ENCODE peak calls at places on chromosome 4, in seven cellular contexts. V is tibial artery, Q is uterus, C is cardiac muscle cell, B is thoracic aorta, Z is stomach, T is pancreas. A is an unnamed sample.

GRCh38 chr4:37885496-37885895 is 5.4 kb upstream of the TBC1D1 start:
- DNase-seq in V (peak; percentile 82), Q (peak; percentile 53), C (peak; percentile 78), B (no peak), Z (no peak), T (no peak), A (no peak)

GRCh38 chr4:165458451-165458850 is 79.6 kb downstream of the CPE start:
- DNase-seq in V (no peak), Q (no peak), C (peak; percentile 51), B (no peak), Z (no peak), T (no peak), A (no peak)

GRCh38 chr4:130336585-130337217 is 1240.7 kb downstream of the C4orf33 start:
- DNase-seq in V (no peak), Q (no peak), C (peak; percentile 64), B (no peak), Z (no peak), T (no peak), A (no peak)

GRCh38 chr4:53494851-53495250 is 96.4 kb downstream of the LNX1 start:
- DNase-seq in V (no peak), Q (no peak), C (no peak), B (no peak), Z (no peak), T (no peak), A (no peak)

GRCh38 chr4:139740531-139741041 is 75.0 kb downstream of the MGST2 start:
- DNase-seq in V (peak; percentile 88), Q (peak; percentile 63), C (peak; percentile 97), B (no peak), Z (peak; percentile 56), T (peak; percentile 61), A (peak; percentile 83)

GRCh38 chr4:70473691-70474090 is 1.7 kb downstream of the MUC7 start:
- DNase-seq in V (no peak), Q (no peak), C (no peak), B (no peak), Z (no peak), T (no peak), A (no peak)

GRCh38 chr4:158810487-158811215 is 41.8 kb downstream of the FNIP2 start:
- DNase-seq in V (peak; percentile 91), Q (peak; percentile 69), C (peak; percentile 94), B (peak; percentile 75), Z (peak; percentile 58), T (peak; percentile 35), A (peak; percentile 81)

GRCh38 chr4:174005422-174005821 is 278.0 kb downstream of the FBXO8 start:
- DNase-seq in V (no peak), Q (no peak), C (no peak), B (no peak), Z (no peak), T (no peak), A (no peak)

GRCh38 chr4:1130318-1131186 is 17.2 kb upstream of the RNF212 start:
- DNase-seq in V (peak; percentile 80), Q (peak; percentile 83), C (peak; percentile 87), B (no peak), Z (peak; percentile 72), T (peak; percentile 67), A (peak; percentile 82)

GRCh38 chr4:86835677-86836076 is 13.5 kb downstream of the SLC10A6 start:
- DNase-seq in V (no peak), Q (no peak), C (no peak), B (no peak), Z (no peak), T (no peak), A (no peak)

GRCh38 chr4:26520728-26521442 is 30.6 kb upstream of the CCKAR start:
- DNase-seq in V (no peak), Q (peak; percentile 42), C (no peak), B (no peak), Z (no peak), T (no peak), A (no peak)

GRCh38 chr4:153916273-153916755 is 127.4 kb upstream of the SFRP2 start:
- DNase-seq in V (no peak), Q (no peak), C (no peak), B (no peak), Z (no peak), T (no peak), A (no peak)

GRCh38 chr4:99723555-99724450 is 66.2 kb upstream of the C4orf54 start:
- DNase-seq in V (peak; percentile 83), Q (peak; percentile 46), C (peak; percentile 74), B (peak; percentile 6), Z (peak; percentile 71), T (peak; percentile 79), A (peak; percentile 73)

GRCh38 chr4:128359422-128359821 is 71.8 kb upstream of the PGRMC2 start:
- DNase-seq in V (no peak), Q (no peak), C (no peak), B (no peak), Z (no peak), T (no peak), A (no peak)

GRCh38 chr4:137299281-137299680 is 233.0 kb downstream of the PCDH18 start:
- DNase-seq in V (no peak), Q (no peak), C (no peak), B (no peak), Z (no peak), T (no peak), A (no peak)

DNA sequence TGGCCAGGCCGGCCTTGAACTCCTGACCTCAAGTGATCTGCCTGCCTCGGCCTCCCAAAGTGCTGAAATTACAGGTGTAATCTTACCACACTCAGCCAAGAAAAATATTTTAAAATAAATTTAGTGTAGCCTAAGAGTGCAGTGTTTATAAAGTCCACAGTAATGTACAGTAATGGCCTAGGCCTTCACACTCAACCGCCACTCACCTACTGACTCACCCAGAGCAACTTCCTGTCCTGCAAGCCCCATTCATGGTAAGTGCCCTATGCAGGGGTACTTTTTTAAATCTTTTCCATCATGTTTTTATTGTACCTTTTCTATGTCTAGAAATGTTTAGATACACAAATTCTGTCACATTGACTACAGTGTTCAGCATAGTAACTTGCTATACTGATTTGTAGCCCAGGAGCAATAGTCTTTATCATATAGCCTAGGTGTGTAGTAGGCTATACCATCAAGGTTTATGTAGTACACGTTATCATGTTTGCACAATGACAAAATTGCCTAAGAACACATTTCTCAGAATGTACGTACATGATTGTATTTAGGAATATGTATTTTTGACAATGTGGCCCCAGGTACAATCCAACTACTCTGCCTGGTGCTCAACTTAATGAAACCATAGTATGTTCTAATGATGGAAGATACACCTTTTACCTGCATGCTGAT is 455.2 kb downstream of the PCDH7 start:
- DNase-seq in V (no peak), Q (no peak), C (no peak), B (no peak), Z (no peak), T (no peak), A (no peak)
- H3K27ac ChIP-seq in V (no peak overlapping the region), Q (no peak overlapping the region), C (no peak overlapping the region), B (no peak overlapping the region), Z (no peak overlapping the region), T (no peak overlapping the region), A (no peak overlapping the region)

GRCh38 chr4:88147799-88148217 is 10.6 kb downstream of the ABCG2 start:
- DNase-seq in V (no peak), Q (no peak), C (no peak), B (no peak), Z (no peak), T (no peak), A (no peak)
- H3K4me1 ChIP-seq in V (no peaks in the 10 kb centered on the region), Q (no peaks in the 10 kb centered on the region), C (no peaks in the 10 kb centered on the region), B (no peaks in the 10 kb centered on the region), Z (no peaks in the 10 kb centered on the region), T (no peaks in the 10 kb centered on the region), A (no peaks in the 10 kb centered on the region)

GRCh38 chr4:101597204-101597603 is 193.3 kb upstream of the BANK1 start:
- DNase-seq in V (no peak), Q (no peak), C (no peak), B (no peak), Z (no peak), T (no peak), A (no peak)

GRCh38 chr4:101600287-101600686 is 190.2 kb upstream of the BANK1 start:
- DNase-seq in V (no peak), Q (no peak), C (no peak), B (no peak), Z (no peak), T (no peak), A (no peak)

GRCh38 chr4:101594588-101594987 is 195.9 kb upstream of the BANK1 start:
- DNase-seq in V (no peak), Q (no peak), C (no peak), B (no peak), Z (no peak), T (no peak), A (no peak)

GRCh38 chr4:101596786-101597185 is 193.7 kb upstream of the BANK1 start:
- DNase-seq in V (no peak), Q (no peak), C (no peak), B (no peak), Z (no peak), T (no peak), A (no peak)

GRCh38 chr4:101599620-101600019 is 190.9 kb upstream of the BANK1 start:
- DNase-seq in V (no peak), Q (no peak), C (peak; percentile 51), B (no peak), Z (no peak), T (no peak), A (no peak)
- H3K4me3 ChIP-seq in V (no peak overlapping the region), Q (no peak overlapping the region), C (no peak overlapping the region), B (no peak overlapping the region), Z (no peak overlapping the region), T (no peak overlapping the region), A (no peak overlapping the region)

DNA sequence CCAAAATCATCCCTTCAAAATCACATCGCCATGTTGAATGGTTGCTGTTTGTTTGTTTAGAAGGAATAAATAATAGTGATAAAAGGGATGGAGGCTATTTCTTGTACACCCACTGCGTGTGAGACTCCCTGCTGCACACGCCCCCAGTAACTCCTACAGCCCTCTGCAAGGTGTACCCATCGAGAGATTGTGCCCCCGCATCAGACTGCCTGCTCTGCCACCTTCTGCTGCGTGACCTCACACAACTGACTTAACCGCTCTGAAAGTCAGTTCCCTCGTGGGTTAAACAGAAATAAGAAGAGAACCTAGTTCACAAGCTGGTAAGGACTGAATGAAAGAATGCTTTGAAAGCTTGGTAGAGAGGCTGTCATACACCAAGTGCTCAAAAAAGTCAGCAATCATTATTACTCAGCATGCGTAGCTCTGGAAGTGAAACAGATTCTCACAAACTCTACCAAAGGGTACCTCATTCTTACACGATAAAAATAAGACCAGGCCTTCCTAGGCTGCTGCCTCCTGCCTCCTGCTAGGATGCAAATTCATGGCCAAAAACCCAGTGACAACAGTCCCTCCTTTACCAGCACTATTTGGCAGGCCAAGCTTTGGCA is 147.1 kb downstream of the CPEB2 start:
- DNase-seq in V (no peak), Q (no peak), C (no peak), B (no peak), Z (no peak), T (no peak), A (no peak)
- H3K27ac ChIP-seq in V (peak overlapping the region; percentile 73), Q (no peak overlapping the region), C (peak overlapping the region; percentile 82), B (peak overlapping the region; percentile 67), Z (peak overlapping the region; percentile 26), T (no peak overlapping the region), A (peak overlapping the region; percentile 46)

GRCh38 chr4:57102050-57102564 is 8.1 kb downstream of the IGFBP7 start:
- DNase-seq in V (peak; percentile 84), Q (peak; percentile 68), C (peak; percentile 98), B (peak; percentile 45), Z (no peak), T (no peak), A (peak; percentile 70)
- H3K4me1 ChIP-seq in V (no peaks in the 10 kb centered on the region), Q (peaks cover 11% of the 10 kb centered on the region), C (peaks cover 37% of the 10 kb centered on the region), B (peaks cover 67% of the 10 kb centered on the region), Z (peaks cover 60% of the 10 kb centered on the region), T (no peaks in the 10 kb centered on the region), A (peaks cover 20% of the 10 kb centered on the region)

DNA sequence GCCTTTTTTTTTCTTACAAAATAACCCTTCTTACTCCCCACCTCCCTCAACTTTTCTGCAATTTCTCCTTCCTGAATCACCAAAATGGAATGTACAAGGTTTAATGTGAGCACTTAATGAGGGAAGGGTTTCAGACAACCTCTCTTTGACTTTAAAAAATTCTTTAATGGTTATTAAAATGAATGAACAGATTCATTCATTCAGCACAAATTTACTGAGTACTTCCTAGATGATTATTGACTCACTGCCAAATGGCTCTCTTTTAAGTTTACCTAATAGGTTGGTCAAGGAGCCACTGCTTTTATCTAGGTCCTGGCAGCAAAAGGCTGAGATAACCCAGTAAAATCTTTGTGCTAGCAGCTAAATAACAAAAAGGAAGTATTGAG is 904 bp upstream of the AADAT start:
- DNase-seq in V (no peak), Q (no peak), C (peak; percentile 16), B (no peak), Z (no peak), T (no peak), A (no peak)
- H3K4me3 ChIP-seq in V (peak overlapping the region; percentile 68), Q (peak overlapping the region; percentile 60), C (no peak overlapping the region), B (peak overlapping the region; percentile 82), Z (peak overlapping the region; percentile 59), T (no peak overlapping the region), A (peak overlapping the region; percentile 63)

A was measured in right cardiac atrium.